ENCODE peak calls at places on chromosomes 6 and 20, in nine cellular contexts. U is adipocyte, G is adrenal gland, Q is NCI-H1092 treated with DMSO at 0.1 percent for 48 hours, O is AG09309, J is hypothalamus, K is HT1080, Z is glutamatergic neuron, S is fibroblast of pulmonary artery. I is an unnamed sample.

GRCh38 chr20:63357921-63358905 is 2.9 kb downstream of the CHRNA4 start:
- DNase-seq in O (no peak), Q (peak), G (no peak), J (peak), U (no peak), K (no peak), Z (peak), S (no peak), I (no peak)

GRCh38 chr6:4637691-4638433 is 138.3 kb upstream of the CDYL start:
- DNase-seq in Z (no peak), J (no peak), U (peak), G (no peak), K (peak), O (peak), S (peak), Q (no peak), I (peak)

GRCh38 chr20:23082846-23083552 is 3.1 kb downstream of the CD93 start:
- DNase-seq in Q (no peak), S (peak), J (no peak), U (no peak), K (no peak), G (peak), Z (no peak), O (no peak), I (no peak)

GRCh38 chr6:6654599-6655575 is 66.4 kb downstream of the LY86 start:
- DNase-seq in K (peak), Q (no peak), O (no peak), U (no peak), G (no peak), Z (no peak), J (no peak), S (peak), I (no peak)

GRCh38 chr20:15951711-15952110 is 621.5 kb downstream of the KIF16B start:
- DNase-seq in K (peak), U (no peak), O (no peak), G (no peak), Z (no peak), Q (no peak), J (no peak), S (no peak), I (no peak)

GRCh38 chr6:142902636-142903053 is 42.3 kb downstream of the HIVEP2 start:
- DNase-seq in S (peak), U (peak), Z (no peak), Q (no peak), K (peak), O (peak), J (no peak), G (peak), I (no peak)

GRCh38 chr20:57835462-57836455 is 125.9 kb upstream of the PMEPA1 start:
- DNase-seq in Q (peak), U (no peak), G (no peak), J (no peak), S (no peak), O (no peak), Z (peak), K (no peak), I (no peak)

GRCh38 chr20:48776306-48776705 is 51.5 kb downstream of the PREX1 start:
- DNase-seq in Q (no peak), U (peak), S (peak), O (no peak), G (no peak), J (peak), Z (no peak), K (peak), I (no peak)

GRCh38 chr6:26311385-26312095 is 53.5 kb upstream of the BTN3A2 start:
- DNase-seq in U (peak), S (peak), O (no peak), J (no peak), K (peak), G (peak), Q (peak), Z (no peak), I (no peak)

GRCh38 chr20:16397053-16397452 is 176.2 kb downstream of the KIF16B start:
- DNase-seq in Z (no peak), J (no peak), U (peak), O (no peak), G (peak), Q (no peak), S (peak), K (no peak), I (no peak)

GRCh38 chr20:37394543-37395410 is 48.8 kb downstream of the SRC start:
- DNase-seq in O (no peak), J (no peak), Z (no peak), U (no peak), S (no peak), Q (no peak), G (no peak), K (no peak), I (no peak)

GRCh38 chr6:41367700-41368099 is 32.3 kb downstream of the NCR2 start:
- DNase-seq in K (peak), S (peak), O (peak), G (peak), Z (peak), Q (peak), J (peak), U (peak), I (no peak)

GRCh38 chr20:7285918-7286556 is 518.6 kb downstream of the BMP2 start:
- DNase-seq in Z (peak), Q (peak), G (peak), O (peak), S (peak), U (peak), K (peak), J (peak), I (peak)

GRCh38 chr6:113495521-113495920 is 361.6 kb upstream of the MARCKS start:
- DNase-seq in U (peak), K (peak), O (peak), Q (no peak), G (no peak), S (peak), Z (no peak), J (no peak), I (no peak)

GRCh38 chr20:16273812-16274560 is 299.3 kb downstream of the KIF16B start:
- DNase-seq in Q (no peak), U (peak), K (no peak), Z (no peak), G (no peak), O (no peak), J (no peak), S (no peak), I (no peak)

GRCh38 chr6:134196568-134197301 is 121.2 kb downstream of the SGK1 start:
- DNase-seq in Q (no peak), G (no peak), J (no peak), O (no peak), K (no peak), U (no peak), S (no peak), Z (no peak), I (no peak)

GRCh38 chr6:2560140-2560818 is 190.4 kb downstream of the MYLK4 start:
- DNase-seq in Q (no peak), J (no peak), S (no peak), O (no peak), U (no peak), Z (no peak), G (no peak), K (no peak), I (no peak)